ENCODE peak calls at places on chromosomes 3 and 15, in seven cellular contexts. E, B, K, J, U, P and L are unnamed samples.

GRCh38 chr3:64055076-64055475 is 31.8 kb upstream of the PSMD6 start:
- DNase-seq in B (no peak), K (no peak), J (no peak), E (no peak), P (no peak), U (no peak), L (no peak)

GRCh38 chr15:23897576-23897975 is 210.5 kb upstream of the NDN start:
- DNase-seq in K (no peak), B (no peak), P (no peak), U (peak), E (peak), J (no peak), L (no peak)

GRCh38 chr3:129228891-129229585 is 20.4 kb upstream of the COPG1 start:
- DNase-seq in J (no peak), K (no peak), E (no peak), B (peak), P (no peak), U (no peak), L (no peak)

GRCh38 chr3:33919721-33920120 is 121.3 kb downstream of the PDCD6IP start:
- DNase-seq in J (no peak), K (no peak), P (no peak), B (no peak), E (no peak), U (no peak), L (no peak)

GRCh38 chr15:63940956-63941620 is 105.2 kb downstream of the DAPK2 start:
- DNase-seq in U (no peak), K (no peak), J (no peak), B (no peak), E (no peak), P (no peak), L (no peak)

GRCh38 chr3:64818196-64818595 is 130.4 kb upstream of the ADAMTS9 start:
- DNase-seq in E (no peak), P (peak), U (no peak), B (no peak), J (no peak), K (no peak), L (no peak)

GRCh38 chr15:58201536-58201935 is 63.4 kb downstream of the AQP9 start:
- DNase-seq in P (no peak), J (no peak), U (no peak), B (no peak), K (no peak), E (no peak), L (no peak)

GRCh38 chr3:105965384-105965783 is 96.6 kb upstream of the CBLB start:
- DNase-seq in P (no peak), E (no peak), K (no peak), B (no peak), U (no peak), J (no peak), L (no peak)

GRCh38 chr3:14525685-14526631 is 14.2 kb downstream of the GRIP2 start:
- DNase-seq in P (no peak), K (no peak), U (no peak), J (no peak), E (no peak), B (peak), L (no peak)

GRCh38 chr15:83514584-83514983 is 67.4 kb downstream of the SH3GL3 start:
- DNase-seq in K (no peak), P (no peak), J (no peak), U (no peak), B (no peak), E (no peak), L (no peak)

GRCh38 chr3:41000471-41000870 is 198.8 kb upstream of the CTNNB1 start:
- DNase-seq in U (no peak), P (no peak), B (no peak), E (no peak), K (no peak), J (no peak), L (no peak)

GRCh38 chr3:106068386-106068785 is 199.6 kb upstream of the CBLB start:
- DNase-seq in B (no peak), P (no peak), U (no peak), J (no peak), K (no peak), E (no peak), L (no peak)

GRCh38 chr3:131217296-131217741 is 164.3 kb upstream of the NUDT16 start:
- DNase-seq in P (no peak), J (no peak), B (no peak), U (no peak), E (no peak), K (no peak), L (no peak)

GRCh38 chr15:89480505-89480904 is 15.9 kb downstream of the RHCG start:
- DNase-seq in J (no peak), B (no peak), K (no peak), P (no peak), U (no peak), E (no peak), L (no peak)